ENCODE peak calls at places on chromosomes 12 and 14, in six cellular contexts. A is left lung, Z is dorsolateral prefrontal cortex, T is HepG2, N is endothelial cell, L is osteocyte. H is an unnamed sample.

GRCh38 chr14:104437703-104438102 is 141.9 kb upstream of the C14orf180 start:
- DNase-seq in T (no peak), Z (no peak), L (peak), A (no peak), N (no peak), H (no peak)

GRCh38 chr14:68945585-68946289 is 33.4 kb downstream of the ACTN1 start:
- DNase-seq in T (peak), Z (no peak), L (no peak), A (no peak), N (no peak), H (no peak)

GRCh38 chr12:121538699-121539061 is 42.1 kb downstream of the KDM2B start:
- DNase-seq in T (peak), N (no peak), A (no peak), L (no peak), Z (no peak), H (no peak)

GRCh38 chr12:72264548-72265175 is 7.5 kb upstream of the TRHDE start:
- DNase-seq in A (no peak), Z (no peak), N (no peak), T (peak), L (no peak), H (no peak)

GRCh38 chr14:101481557-101481956 is 79.7 kb upstream of the DIO3 start:
- DNase-seq in A (peak), Z (no peak), T (no peak), N (no peak), L (peak), H (no peak)

GRCh38 chr14:94000267-94000666 is 3.2 kb downstream of the CCDC197 start:
- DNase-seq in A (no peak), L (no peak), N (no peak), Z (no peak), T (no peak), H (no peak)

GRCh38 chr12:30980886-30981662 is 54.5 kb downstream of the TSPAN11 start:
- DNase-seq in A (no peak), N (no peak), T (no peak), Z (no peak), L (no peak), H (no peak)

GRCh38 chr12:122228092-122228491 is 2.2 kb upstream of the DIABLO start:
- DNase-seq in A (no peak), Z (no peak), N (no peak), T (no peak), L (no peak), H (no peak)

GRCh38 chr14:21385170-21385904 is 1.5 kb upstream of the SUPT16H start:
- DNase-seq in T (no peak), A (no peak), Z (no peak), L (no peak), N (no peak), H (peak)

GRCh38 chr14:68692916-68693771 is 99.7 kb downstream of the ZFP36L1 start:
- DNase-seq in A (no peak), Z (no peak), N (no peak), T (no peak), L (no peak), H (no peak)

GRCh38 chr12:10030446-10030845 is at the start of gene CLEC9A:
- DNase-seq in N (no peak), L (no peak), Z (no peak), T (no peak), A (no peak), H (no peak)

GRCh38 chr12:64890873-64891468 is 66.5 kb downstream of the TBC1D30 start:
- DNase-seq in T (peak), A (no peak), N (no peak), Z (no peak), L (no peak), H (peak)

GRCh38 chr12:69828897-69829296 is 3.9 kb downstream of the MYRFL start:
- DNase-seq in N (no peak), L (no peak), A (no peak), T (no peak), Z (no peak), H (no peak)

GRCh38 chr14:23147676-23148075 is 28.6 kb upstream of the CEBPE start:
- DNase-seq in L (no peak), T (no peak), N (no peak), A (no peak), Z (peak), H (no peak)

DNA sequence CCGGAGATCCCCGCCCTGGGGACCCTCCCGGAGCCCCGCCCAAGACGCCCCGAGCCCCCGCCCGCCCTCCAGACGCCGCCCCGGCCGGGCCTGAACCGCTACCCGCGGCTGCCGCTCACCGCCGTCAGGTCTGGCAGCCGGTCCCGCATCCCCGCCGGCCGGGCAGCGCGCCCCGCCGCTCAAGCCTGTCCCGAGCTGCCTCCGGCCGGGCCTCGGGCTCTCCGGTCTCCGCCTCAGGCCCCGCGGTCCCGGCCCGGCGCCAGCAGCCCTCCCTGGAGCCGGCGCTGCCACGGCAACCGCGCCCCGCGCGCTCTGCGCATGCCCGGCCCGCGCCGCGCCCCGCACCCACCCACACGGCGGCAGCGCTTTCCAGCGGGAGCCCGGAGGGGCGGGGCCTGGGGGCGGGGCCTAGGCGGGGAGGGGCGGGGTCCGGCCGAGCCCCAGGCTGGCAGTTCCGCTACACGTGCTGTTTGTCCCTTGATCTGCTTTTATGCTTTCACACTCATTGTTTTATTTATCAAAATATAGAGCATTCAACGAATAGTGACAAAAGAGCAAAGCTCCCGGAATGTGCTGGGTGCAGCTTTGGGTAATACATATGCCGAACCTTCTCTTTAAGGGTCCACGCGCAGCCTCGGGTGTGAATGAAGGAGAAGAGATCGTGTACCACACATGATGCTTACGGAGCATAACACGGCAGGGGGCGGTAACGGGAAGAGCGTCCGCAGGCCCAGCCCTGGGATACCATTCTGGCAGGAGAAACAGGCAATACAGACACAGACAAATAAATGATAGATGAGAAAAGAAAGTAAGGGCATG is at the start of gene STX2:
- DNase-seq in L (peak), A (peak), N (peak), T (peak), Z (peak), H (peak)
- TF ChIP-seq CTCF in L (peak), A (no peak), N (no peak), T (peak), Z (peak), H (no peak)

GRCh38 chr12:61652265-61652664 is 607.9 kb upstream of the USP15 start:
- DNase-seq in T (no peak), L (no peak), N (no peak), A (no peak), Z (no peak), H (no peak)

DNA sequence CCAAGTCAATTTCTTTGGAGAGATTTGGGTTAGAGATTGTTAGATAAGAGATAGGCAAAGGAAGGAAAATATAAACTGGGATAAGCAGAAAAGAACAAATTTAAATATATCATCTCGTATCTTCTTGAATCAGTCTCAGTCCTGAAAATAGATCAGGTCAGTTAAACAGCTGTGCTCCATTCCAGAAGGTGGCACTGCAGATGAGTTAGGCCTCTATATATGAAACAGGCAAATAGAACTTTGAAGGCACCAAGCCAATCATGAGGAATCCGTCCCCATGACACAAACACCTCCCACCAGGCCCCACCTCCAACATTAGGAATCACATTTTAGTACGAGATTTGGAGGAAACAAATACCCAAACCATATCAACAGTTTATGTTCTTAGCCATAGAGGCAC is 605.5 kb upstream of the USP15 start:
- DNase-seq in T (peak), A (no peak), L (no peak), N (no peak), Z (no peak), H (no peak)
- TF ChIP-seq CTCF in T (no peak), A (no peak), L (no peak), N (no peak), Z (no peak), H (no peak)

GRCh38 chr14:56300495-56300894 is 182.3 kb downstream of the PELI2 start:
- DNase-seq in Z (no peak), T (no peak), A (no peak), N (no peak), L (no peak), H (no peak)

GRCh38 chr14:56297449-56297848 is 179.2 kb downstream of the PELI2 start:
- DNase-seq in T (no peak), L (no peak), A (no peak), N (no peak), Z (peak), H (no peak)

GRCh38 chr14:56295743-56296142 is 177.5 kb downstream of the PELI2 start:
- DNase-seq in A (no peak), Z (no peak), N (no peak), L (no peak), T (no peak), H (no peak)

GRCh38 chr14:56304456-56304855 is 186.2 kb downstream of the PELI2 start:
- DNase-seq in L (no peak), A (no peak), N (no peak), Z (no peak), T (no peak), H (no peak)

DNA sequence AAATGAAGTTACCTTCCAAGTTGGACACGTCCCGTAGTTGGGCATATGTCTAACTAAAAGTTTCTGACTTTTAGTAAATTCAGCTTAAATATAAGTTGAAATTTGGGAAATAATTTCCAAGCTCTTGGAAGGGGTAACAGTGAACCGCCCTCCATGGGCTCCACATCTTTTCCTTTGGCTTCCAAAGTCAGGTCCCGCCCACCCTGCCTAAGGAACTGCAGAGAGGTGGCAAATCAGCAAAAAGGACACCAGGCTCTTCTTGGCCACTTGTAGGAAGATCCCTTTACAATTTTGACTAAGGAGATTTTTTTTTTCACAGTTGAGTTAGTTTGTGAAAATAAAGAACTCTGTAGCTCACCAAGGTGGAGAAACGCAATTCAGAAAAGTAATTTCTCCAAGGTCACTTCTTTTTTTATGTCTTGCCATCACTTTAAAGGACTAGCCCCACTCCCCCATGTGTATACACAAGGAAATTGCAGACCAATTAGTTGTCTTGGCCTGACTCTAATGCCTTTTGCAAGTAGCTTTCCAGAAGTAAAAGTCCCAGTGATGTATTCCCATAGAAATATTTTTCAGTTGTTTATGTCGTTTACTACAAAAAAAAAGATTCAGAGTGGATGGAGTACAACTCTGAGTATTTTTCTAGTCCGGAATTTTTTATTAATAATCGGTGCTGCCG is 181.2 kb downstream of the PELI2 start:
- DNase-seq in A (no peak), Z (no peak), N (no peak), L (no peak), T (no peak), H (no peak)
- TF ChIP-seq CTCF in A (no peak), Z (no peak), N (no peak), L (no peak), T (no peak), H (no peak)

GRCh38 chr14:31787377-31787776 is 226.2 kb downstream of the NUBPL start:
- DNase-seq in A (no peak), L (no peak), T (peak), N (no peak), Z (no peak), H (no peak)
- TF ChIP-seq CTCF in A (no peak), L (no peak), T (peak), N (no peak), Z (no peak), H (no peak)

GRCh38 chr12:43848786-43849185 is 12.9 kb downstream of the TMEM117 start:
- DNase-seq in Z (no peak), L (no peak), A (no peak), N (no peak), T (no peak), H (no peak)

GRCh38 chr12:43842259-43842658 is 6.4 kb downstream of the TMEM117 start:
- DNase-seq in N (no peak), T (no peak), L (no peak), A (no peak), Z (no peak), H (no peak)

GRCh38 chr12:43852744-43853143 is 16.9 kb downstream of the TMEM117 start:
- DNase-seq in A (no peak), N (no peak), T (no peak), Z (no peak), L (no peak), H (no peak)

GRCh38 chr12:43847427-43847826 is 11.5 kb downstream of the TMEM117 start:
- DNase-seq in A (no peak), T (no peak), N (no peak), Z (no peak), L (no peak), H (no peak)
- TF ChIP-seq CTCF in A (no peak), T (no peak), N (no peak), Z (no peak), L (no peak), H (no peak)

GRCh38 chr12:123801573-123802178 is 39.6 kb downstream of the DNAH10 start:
- DNase-seq in N (no peak), A (no peak), T (no peak), L (no peak), Z (no peak), H (peak)
- TF ChIP-seq CTCF in N (peak), A (no peak), T (peak), L (peak), Z (peak), H (peak)

GRCh38 chr12:2273288-2273687 is 220.5 kb downstream of the CACNA1C start:
- DNase-seq in L (no peak), T (no peak), N (no peak), A (no peak), Z (peak), H (no peak)
- TF ChIP-seq CTCF in L (peak), T (peak), N (no peak), A (no peak), Z (peak), H (no peak)

DNA sequence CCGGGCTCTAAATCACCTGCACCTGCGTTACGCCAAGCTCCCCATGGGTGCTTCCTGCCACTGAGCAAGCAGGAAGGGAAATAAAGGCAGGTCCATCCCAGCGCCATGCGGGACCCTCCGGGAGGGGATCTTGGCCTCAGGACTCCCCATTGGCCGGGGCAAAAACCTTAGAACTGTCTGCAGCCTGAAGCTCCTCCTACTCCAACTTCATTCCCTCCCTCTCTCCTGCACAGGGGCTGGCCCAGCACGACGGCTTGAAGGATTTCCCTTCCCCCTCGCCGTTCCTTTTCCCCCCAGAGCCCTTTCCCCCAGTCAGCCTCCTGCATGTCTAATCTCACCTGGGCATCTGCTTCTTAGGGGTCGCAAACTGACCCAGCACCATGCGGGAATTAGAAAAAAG is 137.2 kb upstream of the NCOR2 start:
- DNase-seq in L (no peak), T (no peak), Z (no peak), N (no peak), A (no peak), H (no peak)
- TF ChIP-seq CTCF in L (no peak), T (no peak), Z (no peak), N (no peak), A (no peak), H (no peak)

H was measured in GM20000.